ENCODE peak calls at places on chromosomes 11 and 22, in six cellular contexts. F is brain microvascular endothelial cell, B is tibial nerve, Z is stomach, J is MM.1S, P is right atrium auricular region. L is an unnamed sample. For H3K36me3, the result is how much of the 10 kb centered on the place peaks cover.

GRCh38 chr11:76215946-76216345 is 9.6 kb upstream of the WNT11 start:
- DNase-seq in J (no peak), P (no peak), Z (no peak), F (peak), B (no peak), L (no peak)

GRCh38 chr11:29432719-29433325 is 584.0 kb downstream of the KCNA4 start:
- DNase-seq in J (peak), Z (no peak), F (no peak), B (no peak), P (no peak), L (no peak)

GRCh38 chr22:21741790-21742189 is 6.2 kb upstream of the YPEL1 start:
- DNase-seq in B (no peak), J (no peak), Z (no peak), F (no peak), P (no peak), L (no peak)

GRCh38 chr22:44355688-44356070 is 42.9 kb upstream of the SHISAL1 start:
- DNase-seq in F (no peak), P (no peak), B (no peak), Z (no peak), J (no peak), L (no peak)

GRCh38 chr11:1440496-1440895 is 46.1 kb downstream of the MOB2 start:
- DNase-seq in P (no peak), F (no peak), Z (no peak), B (no peak), J (no peak), L (no peak)

GRCh38 chr11:9565822-9566560 is 7.5 kb upstream of the WEE1 start:
- DNase-seq in B (peak), Z (peak), J (peak), F (peak), P (peak), L (peak)

GRCh38 chr11:124719534-124719933 is 20.2 kb upstream of the NRGN start:
- DNase-seq in F (no peak), B (no peak), J (no peak), Z (no peak), P (no peak), L (no peak)

GRCh38 chr11:63999349-64000025 is 13.2 kb downstream of the OTUB1 start:
- DNase-seq in P (no peak), Z (peak), F (peak), B (no peak), J (no peak), L (peak)

GRCh38 chr11:68780829-68781228 is 29.5 kb upstream of the TESMIN start:
- DNase-seq in B (no peak), J (no peak), P (peak), F (no peak), Z (peak), L (no peak)

GRCh38 chr11:105181100-105181499 is 41.5 kb upstream of the CARD18 start:
- DNase-seq in B (peak), P (no peak), F (peak), Z (no peak), J (no peak), L (no peak)

GRCh38 chr11:113954235-113954634 is 20.7 kb upstream of the HTR3A start:
- DNase-seq in Z (no peak), B (no peak), J (no peak), F (no peak), P (no peak), L (no peak)

GRCh38 chr11:68325894-68326220 is 13.5 kb downstream of the LRP5 start:
- DNase-seq in B (no peak), Z (no peak), P (no peak), F (no peak), J (no peak), L (no peak)

GRCh38 chr11:34328632-34328910 is 29.2 kb downstream of the ABTB2 start:
- DNase-seq in B (no peak), F (no peak), J (no peak), Z (no peak), P (no peak), L (no peak)

GRCh38 chr11:9748361-9748970 is 84.6 kb downstream of the SWAP70 start:
- DNase-seq in B (peak), P (peak), J (peak), F (peak), Z (peak), L (peak)

GRCh38 chr22:49137216-49137840 is 690.3 kb downstream of the BRD1 start:
- DNase-seq in F (no peak), J (no peak), B (no peak), Z (no peak), P (no peak), L (no peak)

GRCh38 chr11:4464216-4465159 is 15.4 kb downstream of the OR52K2 start:
- DNase-seq in Z (no peak), F (no peak), P (no peak), B (no peak), J (no peak), L (no peak)

GRCh38 chr11:123597859-123598258 is 56.6 kb downstream of the SCN3B start:
- DNase-seq in F (no peak), B (no peak), P (no peak), Z (no peak), J (no peak), L (no peak)

GRCh38 chr11:119741369-119742262 is 12.6 kb upstream of the NECTIN1 start:
- DNase-seq in P (no peak), Z (peak), B (no peak), J (peak), F (no peak), L (peak)

GRCh38 chr11:1152316-1153104 is 5.2 kb upstream of the MUC5AC start:
- DNase-seq in Z (peak), P (peak), B (no peak), F (peak), J (no peak), L (peak)

GRCh38 chr22:17303840-17304779 is 65.2 kb upstream of the CECR2 start:
- DNase-seq in P (no peak), B (no peak), Z (peak), J (peak), F (no peak), L (peak)

GRCh38 chr22:42297778-42298177 is 27.3 kb upstream of the TCF20 start:
- DNase-seq in J (no peak), Z (no peak), P (no peak), B (no peak), F (no peak), L (no peak)

GRCh38 chr11:44920451-44920850 is 30.2 kb downstream of the TP53I11 start:
- DNase-seq in F (no peak), B (no peak), J (no peak), P (no peak), Z (no peak), L (no peak)

GRCh38 chr11:117095301-117096139 is 2.7 kb downstream of the SIK3 start:
- DNase-seq in F (no peak), J (no peak), Z (no peak), B (no peak), P (no peak), L (no peak)

GRCh38 chr11:8531312-8531711 is 62.7 kb downstream of the STK33 start:
- DNase-seq in J (no peak), F (no peak), Z (no peak), P (no peak), B (no peak), L (peak)

GRCh38 chr11:62555464-62556092 is 9.0 kb upstream of the AHNAK start:
- DNase-seq in B (peak), P (no peak), J (peak), Z (no peak), F (no peak), L (peak)
- H3K4me3 ChIP-seq in B (peak), P (no peak), J (peak), Z (peak), F (no peak), L (peak)

DNA sequence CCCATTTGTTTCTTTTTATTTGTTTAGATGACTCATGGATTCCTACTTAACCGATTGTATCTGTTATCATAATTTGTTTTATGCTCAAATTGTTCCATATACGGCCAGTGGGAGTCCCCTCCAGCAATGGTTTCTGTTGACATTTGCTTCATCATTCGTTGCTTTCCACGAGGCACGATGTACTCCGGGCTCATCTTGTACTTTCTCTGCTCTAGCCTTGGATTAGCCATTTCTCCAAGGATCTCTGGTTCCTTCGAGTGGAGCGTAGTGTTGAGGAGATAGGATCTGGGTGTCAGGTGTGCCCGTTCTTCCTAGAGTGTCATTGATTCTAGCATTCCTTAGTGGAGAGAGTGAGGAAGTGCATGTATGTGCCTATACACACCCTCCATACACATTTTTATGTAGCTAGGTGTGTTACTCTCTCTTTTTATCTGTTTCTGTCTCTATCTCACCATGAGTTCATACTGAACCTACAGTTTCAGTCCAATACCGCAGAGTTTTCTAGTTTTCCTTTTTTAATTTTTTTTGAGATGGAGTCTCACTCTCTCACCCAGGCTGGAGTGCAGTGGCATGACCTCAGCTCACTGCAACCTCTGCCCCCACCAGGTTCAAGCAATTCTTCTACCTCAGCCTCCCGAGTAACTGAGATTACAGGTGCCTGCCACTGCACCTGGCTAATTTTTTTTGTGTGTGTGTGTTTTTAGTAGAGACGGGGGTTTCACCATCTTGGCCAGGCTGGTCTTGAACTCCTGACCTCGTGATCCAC is 31.4 kb downstream of the TECTA start:
- DNase-seq in J (no peak), B (no peak), Z (no peak), P (no peak), F (no peak), L (no peak)
- TF ChIP-seq CTCF in J (no peak), B (no peak), Z (no peak), P (no peak), F (no peak), L (no peak)

DNA sequence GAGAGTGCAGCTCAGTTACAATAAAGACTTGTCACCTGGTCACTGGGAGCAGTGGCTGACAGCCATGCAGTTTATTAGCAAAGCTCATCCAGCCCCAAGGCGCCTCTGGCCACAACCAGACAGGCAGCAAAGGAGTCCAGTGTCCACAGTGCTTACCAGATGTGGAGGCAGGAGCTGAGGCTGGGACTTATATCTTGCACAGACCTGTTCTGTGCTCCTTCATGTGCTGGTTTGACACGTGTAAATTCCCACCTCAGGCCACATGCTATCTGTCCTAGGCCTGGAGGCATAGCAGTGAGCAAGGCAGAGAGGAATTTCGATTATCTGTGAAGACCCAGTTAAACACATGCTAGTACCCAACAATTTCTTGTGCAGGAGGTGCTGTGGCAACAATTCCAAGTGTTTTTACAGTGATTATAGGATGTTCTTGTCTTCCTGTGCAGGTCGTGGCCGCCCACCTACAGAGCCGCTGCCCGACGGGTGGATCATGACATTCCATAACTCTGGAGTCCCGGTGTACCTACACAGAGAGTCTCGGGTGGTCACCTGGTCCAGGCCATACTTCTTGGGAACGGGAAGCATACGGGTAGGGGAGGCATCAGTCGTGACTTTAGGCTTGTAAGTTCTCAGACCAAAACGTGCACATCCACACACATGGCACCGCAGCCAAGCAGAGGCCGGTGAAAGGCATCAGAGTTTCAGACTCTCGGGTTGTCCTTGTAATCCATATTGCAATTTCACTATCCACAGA is 9.4 kb downstream of the DGCR8 start:
- DNase-seq in B (no peak), Z (no peak), J (no peak), F (no peak), P (no peak), L (no peak)
- H3K36me3 ChIP-seq in B (under half), Z (half or more), J (under half), F (half or more), P (half or more), L (half or more)

GRCh38 chr22:31090217-31091085 is 9.3 kb downstream of the SMTN start:
- DNase-seq in B (no peak), Z (no peak), F (no peak), P (no peak), J (no peak), L (no peak)
- H3K4me3 ChIP-seq in B (peak), Z (peak), F (no peak), P (no peak), J (no peak), L (no peak)

DNA sequence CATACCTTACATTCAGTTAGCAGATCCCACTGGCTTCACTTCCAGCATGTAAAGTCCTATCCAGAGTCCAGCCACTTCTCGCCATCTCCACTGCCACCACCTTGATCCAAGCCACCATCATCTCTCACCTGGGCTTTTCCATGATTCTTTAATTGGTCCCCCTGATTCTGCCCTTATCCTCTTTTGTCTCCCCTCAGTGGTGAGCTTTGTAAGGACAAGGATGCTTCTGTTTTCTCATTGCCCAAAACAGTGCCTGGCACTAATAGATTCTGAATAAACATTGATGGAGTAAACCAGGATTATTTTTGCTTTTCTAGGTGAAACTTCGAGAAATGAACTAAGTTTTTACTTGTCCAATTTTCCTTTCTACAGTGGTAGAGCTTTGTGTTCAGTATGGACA is 4.4 kb downstream of the POLA2 start:
- DNase-seq in P (no peak), J (no peak), B (no peak), F (no peak), Z (no peak), L (no peak)
- TF ChIP-seq CTCF in P (no peak), J (no peak), B (no peak), F (peak), Z (peak), L (no peak)

DNA sequence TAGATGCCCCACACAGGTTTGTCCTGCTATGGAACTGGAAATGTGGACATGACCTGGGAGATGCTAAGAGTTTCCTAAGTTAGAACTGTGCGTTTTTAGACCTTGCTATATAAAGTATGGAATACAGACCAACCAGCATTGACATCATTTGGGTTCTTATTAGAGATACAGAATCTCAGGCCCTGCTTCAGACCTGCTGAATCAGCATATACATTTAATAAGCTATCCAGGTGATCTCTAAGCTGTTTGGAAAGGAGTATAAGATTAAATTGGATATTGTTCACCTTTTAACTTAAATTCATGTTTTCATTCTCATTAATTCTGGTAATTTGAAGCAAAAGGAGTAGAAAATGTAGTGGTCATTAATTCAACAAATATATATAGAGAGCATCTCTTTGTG is 6.9 kb upstream of the CNTF start:
- DNase-seq in P (no peak), J (no peak), Z (no peak), F (no peak), B (no peak), L (no peak)
- H3K36me3 ChIP-seq in P (half or more), J (half or more), Z (half or more), F (half or more), B (under half), L (under half)

L was measured in GM06990.